ENCODE peak calls at places on chromosomes 12 and 14, in nine cellular contexts. One of them, this sample, is unnamed.

GRCh38 chr14:84003316-84003715 is 1526.6 kb upstream of the FLRT2 start:
- DNase-seq in cardiac fibroblast: no peak
- DNase-seq in Calu3: no peak
- DNase-seq in right lobe of liver: no peak
- DNase-seq in nephron progenitor cell: no peak
- DNase-seq in progenitor cell of endocrine pancreas: no peak
- DNase-seq in AG04449: no peak
- DNase-seq in cardiac muscle cell: no peak
- DNase-seq in BJ: no peak
- DNase-seq in this sample: no peak

GRCh38 chr12:32155911-32156585 is 49.4 kb downstream of the BICD1 start:
- DNase-seq in cardiac fibroblast: no peak
- DNase-seq in Calu3: no peak
- DNase-seq in right lobe of liver: no peak
- DNase-seq in nephron progenitor cell: no peak
- DNase-seq in progenitor cell of endocrine pancreas: no peak
- DNase-seq in AG04449: no peak
- DNase-seq in cardiac muscle cell: no peak
- DNase-seq in BJ: no peak
- DNase-seq in this sample: no peak

GRCh38 chr12:47949441-47950341 is 13.7 kb upstream of the TMEM106C start:
- DNase-seq in cardiac fibroblast: peak
- DNase-seq in Calu3: peak
- DNase-seq in right lobe of liver: peak
- DNase-seq in nephron progenitor cell: peak
- DNase-seq in progenitor cell of endocrine pancreas: peak
- DNase-seq in AG04449: peak
- DNase-seq in cardiac muscle cell: peak
- DNase-seq in BJ: no peak
- DNase-seq in this sample: no peak

GRCh38 chr14:105141486-105142281 is 26.9 kb downstream of the JAG2 start:
- DNase-seq in cardiac fibroblast: no peak
- DNase-seq in Calu3: no peak
- DNase-seq in right lobe of liver: no peak
- DNase-seq in nephron progenitor cell: no peak
- DNase-seq in progenitor cell of endocrine pancreas: no peak
- DNase-seq in AG04449: no peak
- DNase-seq in cardiac muscle cell: no peak
- DNase-seq in BJ: no peak
- DNase-seq in this sample: peak

GRCh38 chr14:39006721-39007410 is 96.2 kb downstream of the SEC23A start:
- DNase-seq in cardiac fibroblast: peak
- DNase-seq in Calu3: no peak
- DNase-seq in right lobe of liver: no peak
- DNase-seq in nephron progenitor cell: no peak
- DNase-seq in progenitor cell of endocrine pancreas: no peak
- DNase-seq in AG04449: peak
- DNase-seq in cardiac muscle cell: peak
- DNase-seq in BJ: no peak
- DNase-seq in this sample: no peak

GRCh38 chr12:85468356-85469157 is 188.5 kb downstream of the ALX1 start:
- DNase-seq in cardiac fibroblast: peak
- DNase-seq in Calu3: peak
- DNase-seq in right lobe of liver: no peak
- DNase-seq in nephron progenitor cell: peak
- DNase-seq in progenitor cell of endocrine pancreas: no peak
- DNase-seq in AG04449: peak
- DNase-seq in cardiac muscle cell: peak
- DNase-seq in BJ: peak
- DNase-seq in this sample: no peak

GRCh38 chr12:66449531-66449930 is 147.2 kb downstream of the HELB start:
- DNase-seq in cardiac fibroblast: no peak
- DNase-seq in Calu3: no peak
- DNase-seq in right lobe of liver: no peak
- DNase-seq in nephron progenitor cell: no peak
- DNase-seq in progenitor cell of endocrine pancreas: no peak
- DNase-seq in AG04449: no peak
- DNase-seq in cardiac muscle cell: no peak
- DNase-seq in BJ: no peak
- DNase-seq in this sample: no peak

GRCh38 chr12:132630672-132631071 is 12.1 kb downstream of the P2RX2 start:
- DNase-seq in cardiac fibroblast: no peak
- DNase-seq in Calu3: no peak
- DNase-seq in right lobe of liver: no peak
- DNase-seq in nephron progenitor cell: no peak
- DNase-seq in progenitor cell of endocrine pancreas: no peak
- DNase-seq in AG04449: no peak
- DNase-seq in cardiac muscle cell: no peak
- DNase-seq in BJ: no peak
- DNase-seq in this sample: no peak

GRCh38 chr14:76812093-76812421 is 625 bp downstream of the ANGEL1 start:
- DNase-seq in cardiac fibroblast: no peak
- DNase-seq in Calu3: no peak
- DNase-seq in right lobe of liver: no peak
- DNase-seq in nephron progenitor cell: no peak
- DNase-seq in progenitor cell of endocrine pancreas: no peak
- DNase-seq in AG04449: no peak
- DNase-seq in cardiac muscle cell: no peak
- DNase-seq in BJ: no peak
- DNase-seq in this sample: no peak

GRCh38 chr12:45732250-45732649 is 2.7 kb downstream of the ARID2 start:
- DNase-seq in cardiac fibroblast: peak
- DNase-seq in Calu3: no peak
- DNase-seq in right lobe of liver: no peak
- DNase-seq in nephron progenitor cell: no peak
- DNase-seq in progenitor cell of endocrine pancreas: no peak
- DNase-seq in AG04449: no peak
- DNase-seq in cardiac muscle cell: no peak
- DNase-seq in BJ: no peak
- DNase-seq in this sample: no peak

GRCh38 chr12:130145731-130146130 is 16.5 kb upstream of the FZD10 start:
- DNase-seq in cardiac fibroblast: no peak
- DNase-seq in Calu3: no peak
- DNase-seq in right lobe of liver: no peak
- DNase-seq in nephron progenitor cell: no peak
- DNase-seq in progenitor cell of endocrine pancreas: no peak
- DNase-seq in AG04449: no peak
- DNase-seq in cardiac muscle cell: no peak
- DNase-seq in BJ: no peak
- DNase-seq in this sample: no peak

GRCh38 chr14:93619176-93619793 is 169.0 kb downstream of the PRIMA1 start:
- DNase-seq in cardiac fibroblast: peak
- DNase-seq in Calu3: peak
- DNase-seq in right lobe of liver: no peak
- DNase-seq in nephron progenitor cell: peak
- DNase-seq in progenitor cell of endocrine pancreas: peak
- DNase-seq in AG04449: no peak
- DNase-seq in cardiac muscle cell: peak
- DNase-seq in BJ: no peak
- DNase-seq in this sample: no peak

GRCh38 chr12:93060071-93060665 is 131.1 kb upstream of the EEA1 start:
- DNase-seq in cardiac fibroblast: no peak
- DNase-seq in Calu3: no peak
- DNase-seq in right lobe of liver: no peak
- DNase-seq in nephron progenitor cell: no peak
- DNase-seq in progenitor cell of endocrine pancreas: no peak
- DNase-seq in AG04449: no peak
- DNase-seq in cardiac muscle cell: no peak
- DNase-seq in BJ: no peak
- DNase-seq in this sample: no peak

GRCh38 chr12:55957106-55957859 is 8.6 kb downstream of the PMEL start:
- DNase-seq in cardiac fibroblast: no peak
- DNase-seq in Calu3: peak
- DNase-seq in right lobe of liver: no peak
- DNase-seq in nephron progenitor cell: no peak
- DNase-seq in progenitor cell of endocrine pancreas: no peak
- DNase-seq in AG04449: no peak
- DNase-seq in cardiac muscle cell: no peak
- DNase-seq in BJ: no peak
- DNase-seq in this sample: no peak

GRCh38 chr14:55404170-55404569 is 7.5 kb downstream of the ATG14 start:
- DNase-seq in cardiac fibroblast: no peak
- DNase-seq in Calu3: no peak
- DNase-seq in right lobe of liver: no peak
- DNase-seq in nephron progenitor cell: no peak
- DNase-seq in progenitor cell of endocrine pancreas: no peak
- DNase-seq in AG04449: no peak
- DNase-seq in cardiac muscle cell: no peak
- DNase-seq in BJ: no peak
- DNase-seq in this sample: no peak

GRCh38 chr12:112167031-112167461 is 41.7 kb downstream of the TRAFD1 start:
- DNase-seq in cardiac fibroblast: no peak
- DNase-seq in Calu3: no peak
- DNase-seq in right lobe of liver: no peak
- DNase-seq in nephron progenitor cell: no peak
- DNase-seq in progenitor cell of endocrine pancreas: no peak
- DNase-seq in AG04449: no peak
- DNase-seq in cardiac muscle cell: no peak
- DNase-seq in BJ: no peak
- DNase-seq in this sample: peak

GRCh38 chr12:21823581-21823980 is 49.1 kb upstream of the KCNJ8 start:
- DNase-seq in cardiac fibroblast: peak
- DNase-seq in Calu3: no peak
- DNase-seq in right lobe of liver: peak
- DNase-seq in nephron progenitor cell: peak
- DNase-seq in progenitor cell of endocrine pancreas: no peak
- DNase-seq in AG04449: no peak
- DNase-seq in cardiac muscle cell: peak
- DNase-seq in BJ: no peak
- DNase-seq in this sample: no peak

GRCh38 chr12:67982165-67982563 is 7.1 kb upstream of the IFNG-AS1 start:
- DNase-seq in cardiac fibroblast: peak
- DNase-seq in Calu3: no peak
- DNase-seq in right lobe of liver: no peak
- DNase-seq in nephron progenitor cell: no peak
- DNase-seq in progenitor cell of endocrine pancreas: no peak
- DNase-seq in AG04449: no peak
- DNase-seq in cardiac muscle cell: no peak
- DNase-seq in BJ: peak
- DNase-seq in this sample: no peak

GRCh38 chr14:63134801-63135200 is 69.4 kb upstream of the RHOJ start:
- DNase-seq in cardiac fibroblast: peak
- DNase-seq in Calu3: peak
- DNase-seq in right lobe of liver: no peak
- DNase-seq in nephron progenitor cell: no peak
- DNase-seq in progenitor cell of endocrine pancreas: no peak
- DNase-seq in AG04449: no peak
- DNase-seq in cardiac muscle cell: peak
- DNase-seq in BJ: no peak
- DNase-seq in this sample: no peak
- TF ChIP-seq CTCF in cardiac fibroblast: peak
- TF ChIP-seq CTCF in Calu3: no peak
- TF ChIP-seq CTCF in right lobe of liver: no peak
- TF ChIP-seq CTCF in nephron progenitor cell: peak
- TF ChIP-seq CTCF in progenitor cell of endocrine pancreas: peak
- TF ChIP-seq CTCF in AG04449: peak
- TF ChIP-seq CTCF in cardiac muscle cell: peak
- TF ChIP-seq CTCF in BJ: peak
- TF ChIP-seq CTCF in this sample: peak

GRCh38 chr14:61188936-61189808 is 92.0 kb downstream of the TMEM30B start:
- DNase-seq in cardiac fibroblast: peak
- DNase-seq in Calu3: peak
- DNase-seq in right lobe of liver: peak
- DNase-seq in nephron progenitor cell: peak
- DNase-seq in progenitor cell of endocrine pancreas: peak
- DNase-seq in AG04449: no peak
- DNase-seq in cardiac muscle cell: peak
- DNase-seq in BJ: no peak
- DNase-seq in this sample: peak
- TF ChIP-seq CTCF in cardiac fibroblast: peak
- TF ChIP-seq CTCF in Calu3: peak
- TF ChIP-seq CTCF in right lobe of liver: peak
- TF ChIP-seq CTCF in nephron progenitor cell: peak
- TF ChIP-seq CTCF in progenitor cell of endocrine pancreas: peak
- TF ChIP-seq CTCF in AG04449: peak
- TF ChIP-seq CTCF in cardiac muscle cell: peak
- TF ChIP-seq CTCF in BJ: peak
- TF ChIP-seq CTCF in this sample: peak

GRCh38 chr12:23217158-23217557 is 592.2 kb downstream of the ETNK1 start:
- DNase-seq in cardiac fibroblast: no peak
- DNase-seq in Calu3: no peak
- DNase-seq in right lobe of liver: no peak
- DNase-seq in nephron progenitor cell: no peak
- DNase-seq in progenitor cell of endocrine pancreas: no peak
- DNase-seq in AG04449: no peak
- DNase-seq in cardiac muscle cell: no peak
- DNase-seq in BJ: no peak
- DNase-seq in this sample: no peak
- TF ChIP-seq CTCF in cardiac fibroblast: no peak
- TF ChIP-seq CTCF in Calu3: no peak
- TF ChIP-seq CTCF in right lobe of liver: no peak
- TF ChIP-seq CTCF in nephron progenitor cell: no peak
- TF ChIP-seq CTCF in progenitor cell of endocrine pancreas: no peak
- TF ChIP-seq CTCF in AG04449: no peak
- TF ChIP-seq CTCF in cardiac muscle cell: no peak
- TF ChIP-seq CTCF in BJ: no peak
- TF ChIP-seq CTCF in this sample: peak

GRCh38 chr14:58297762-58298476 is 436 bp upstream of the ARID4A start:
- DNase-seq in cardiac fibroblast: peak
- DNase-seq in Calu3: peak
- DNase-seq in right lobe of liver: peak
- DNase-seq in nephron progenitor cell: peak
- DNase-seq in progenitor cell of endocrine pancreas: peak
- DNase-seq in AG04449: peak
- DNase-seq in cardiac muscle cell: peak
- DNase-seq in BJ: peak
- DNase-seq in this sample: peak
- TF ChIP-seq CTCF in cardiac fibroblast: no peak
- TF ChIP-seq CTCF in Calu3: no peak
- TF ChIP-seq CTCF in right lobe of liver: no peak
- TF ChIP-seq CTCF in nephron progenitor cell: no peak
- TF ChIP-seq CTCF in progenitor cell of endocrine pancreas: no peak
- TF ChIP-seq CTCF in AG04449: no peak
- TF ChIP-seq CTCF in cardiac muscle cell: no peak
- TF ChIP-seq CTCF in BJ: peak
- TF ChIP-seq CTCF in this sample: peak

DNA sequence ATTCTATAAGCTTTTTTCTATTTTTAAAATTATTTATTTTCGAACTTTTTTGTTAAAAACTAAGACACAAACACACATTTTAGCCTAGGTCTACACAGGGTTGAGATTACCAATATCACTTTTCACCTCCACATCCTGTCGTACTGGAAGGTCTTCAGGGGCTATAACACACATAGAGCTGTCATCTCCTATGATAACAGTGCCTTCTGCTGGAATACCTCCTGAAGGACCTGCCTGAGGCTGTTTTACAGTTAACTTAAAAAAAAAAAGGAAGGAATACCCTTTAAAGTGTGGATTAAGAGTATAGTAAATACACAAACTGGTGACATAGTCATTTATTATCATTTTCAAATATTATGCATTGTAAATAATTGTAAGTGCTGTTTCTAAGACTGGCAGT is 43.0 kb downstream of the RASSF8 start:
- DNase-seq in cardiac fibroblast: no peak
- DNase-seq in Calu3: no peak
- DNase-seq in right lobe of liver: no peak
- DNase-seq in nephron progenitor cell: no peak
- DNase-seq in progenitor cell of endocrine pancreas: no peak
- DNase-seq in AG04449: no peak
- DNase-seq in cardiac muscle cell: no peak
- DNase-seq in BJ: no peak
- DNase-seq in this sample: no peak
- TF ChIP-seq CTCF in cardiac fibroblast: no peak
- TF ChIP-seq CTCF in Calu3: no peak
- TF ChIP-seq CTCF in right lobe of liver: no peak
- TF ChIP-seq CTCF in nephron progenitor cell: no peak
- TF ChIP-seq CTCF in progenitor cell of endocrine pancreas: no peak
- TF ChIP-seq CTCF in AG04449: no peak
- TF ChIP-seq CTCF in cardiac muscle cell: no peak
- TF ChIP-seq CTCF in BJ: no peak
- TF ChIP-seq CTCF in this sample: peak